ENCODE peak calls at places on chromosomes 4 and X, in seven cellular contexts. S is hippocampal formation, B is NCI-H1092, F is EH, P is heart right ventricle, E is ELR, V is memory B cell. M is an unnamed sample.

GRCh38 chr4:26873391-26874026 is 12.9 kb downstream of the STIM2 start:
- DNase-seq in S (no peak), B (no peak), F (no peak), P (no peak), E (no peak), V (no peak), M (no peak)

GRCh38 chr4:75916091-75916661 is 13.9 kb upstream of the PPEF2 start:
- DNase-seq in S (no peak), B (no peak), F (peak), P (no peak), E (peak), V (peak), M (no peak)

GRCh38 chr4:6971536-6972374 is 62.1 kb downstream of the TBC1D14 start:
- DNase-seq in S (no peak), B (no peak), F (no peak), P (no peak), E (no peak), V (no peak), M (no peak)

GRCh38 chr4:58590714-58591113 is 1480.5 kb upstream of the IGFBP7 start:
- DNase-seq in S (no peak), B (no peak), F (no peak), P (no peak), E (peak), V (no peak), M (no peak)

GRCh38 chr4:129641179-129641578 is 545.2 kb downstream of the C4orf33 start:
- DNase-seq in S (peak), B (no peak), F (peak), P (peak), E (peak), V (peak), M (no peak)

GRCh38 chr4:23614284-23614892 is 275.5 kb downstream of the PPARGC1A start:
- DNase-seq in S (no peak), B (no peak), F (peak), P (no peak), E (peak), V (no peak), M (peak)

GRCh38 chr4:86595426-86595805 is 1.3 kb downstream of the PTPN13 start:
- DNase-seq in S (no peak), B (no peak), F (no peak), P (no peak), E (peak), V (no peak), M (no peak)

GRCh38 chr4:10706236-10706635 is 21.7 kb upstream of the CLNK start:
- DNase-seq in S (no peak), B (no peak), F (no peak), P (no peak), E (no peak), V (no peak), M (no peak)

GRCh38 chrX:129493643-129494042 is 29.6 kb downstream of the SMARCA1 start:
- DNase-seq in S (no peak), B (no peak), F (peak), P (no peak), E (peak), V (no peak), M (no peak)

GRCh38 chr4:98283219-98284199 is 22.3 kb downstream of the RAP1GDS1 start:
- DNase-seq in S (no peak), B (no peak), F (peak), P (no peak), E (peak), V (no peak), M (no peak)

GRCh38 chr4:89469930-89470375 is 162.4 kb upstream of the GPRIN3 start:
- DNase-seq in S (no peak), B (no peak), F (peak), P (no peak), E (peak), V (no peak), M (no peak)

GRCh38 chr4:6294705-6295421 is 25.2 kb downstream of the WFS1 start:
- DNase-seq in S (no peak), B (no peak), F (no peak), P (no peak), E (no peak), V (no peak), M (no peak)

GRCh38 chr4:99790796-99791617 is 25.6 kb upstream of the DAPP1 start:
- DNase-seq in S (no peak), B (no peak), F (peak), P (no peak), E (no peak), V (no peak), M (no peak)

GRCh38 chrX:1610166-1610565 is 4.7 kb upstream of the ASMT start:
- DNase-seq in S (no peak), B (no peak), F (no peak), P (no peak), E (no peak), V (no peak), M (no peak)

GRCh38 chr4:108620933-108621905 is 843 bp downstream of the RPL34 start:
- DNase-seq in S (no peak), B (no peak), F (peak), P (no peak), E (peak), V (peak), M (no peak)

GRCh38 chr4:158754385-158755180 is 14.2 kb upstream of the FNIP2 start:
- DNase-seq in S (no peak), B (no peak), F (peak), P (no peak), E (no peak), V (no peak), M (no peak)

GRCh38 chrX:48957477-48957826 is at the start of gene OTUD5:
- DNase-seq in S (peak), B (peak), F (no peak), P (peak), E (peak), V (no peak), M (no peak)

GRCh38 chrX:63918611-63919010 is 133.6 kb upstream of the ARHGEF9 start:
- DNase-seq in S (no peak), B (no peak), F (peak), P (peak), E (peak), V (no peak), M (no peak)

GRCh38 chr4:113499696-113500095 is 261.8 kb downstream of the CAMK2D start:
- DNase-seq in S (no peak), B (no peak), F (peak), P (no peak), E (peak), V (no peak), M (no peak)

GRCh38 chr4:149885896-149886295 is 70.3 kb upstream of the IQCM start:
- DNase-seq in S (no peak), B (no peak), F (peak), P (no peak), E (peak), V (no peak), M (no peak)

GRCh38 chr4:10521386-10521785 is 64.2 kb upstream of the ZNF518B start:
- DNase-seq in S (no peak), B (peak), F (no peak), P (no peak), E (no peak), V (no peak), M (no peak)

GRCh38 chrX:88886908-88887307 is 139.9 kb downstream of the CPXCR1 start:
- DNase-seq in S (no peak), B (no peak), F (no peak), P (no peak), E (no peak), V (no peak), M (no peak)

GRCh38 chr4:20422398-20422797 is 170.7 kb downstream of the SLIT2 start:
- DNase-seq in S (peak), B (peak), F (peak), P (peak), E (peak), V (no peak), M (no peak)

GRCh38 chr4:176339936-176340761 is 20.4 kb downstream of the SPCS3 start:
- DNase-seq in S (no peak), B (no peak), F (peak), P (no peak), E (no peak), V (no peak), M (no peak)

GRCh38 chr4:20075479-20075878 is 176.2 kb upstream of the SLIT2 start:
- DNase-seq in S (no peak), B (no peak), F (peak), P (no peak), E (peak), V (no peak), M (no peak)

GRCh38 chrX:43448688-43449087 is 207.4 kb upstream of the MAOA start:
- DNase-seq in S (no peak), B (no peak), F (no peak), P (no peak), E (no peak), V (no peak), M (no peak)

GRCh38 chrX:72107320-72107719 is 24.4 kb downstream of the RTL5 start:
- DNase-seq in S (no peak), B (no peak), F (peak), P (no peak), E (peak), V (no peak), M (no peak)

GRCh38 chrX:18833071-18833731 is 125.8 kb downstream of the PPEF1 start:
- DNase-seq in S (peak), B (peak), F (peak), P (peak), E (no peak), V (no peak), M (no peak)

GRCh38 chrX:42755820-42756219 is 22.1 kb downstream of the PPP1R2C start:
- DNase-seq in S (no peak), B (no peak), F (peak), P (peak), E (peak), V (no peak), M (no peak)

GRCh38 chr4:121070696-121071639 is 1.4 kb downstream of the NDNF start:
- DNase-seq in S (no peak), B (no peak), F (peak), P (peak), E (peak), V (no peak), M (no peak)

GRCh38 chrX:115226929-115227328 is 7.0 kb downstream of the LRCH2 start:
- DNase-seq in S (no peak), B (peak), F (peak), P (no peak), E (peak), V (no peak), M (no peak)

GRCh38 chr4:77072195-77072753 is 3.5 kb downstream of the CCNI start:
- DNase-seq in S (no peak), B (no peak), F (no peak), P (no peak), E (no peak), V (no peak), M (no peak)

GRCh38 chrX:53249387-53250042 is 24.5 kb upstream of the KDM5C start:
- DNase-seq in S (no peak), B (no peak), F (no peak), P (no peak), E (peak), V (no peak), M (no peak)

GRCh38 chr4:74682567-74683359 is 111.6 kb downstream of the BTC start:
- DNase-seq in S (no peak), B (no peak), F (peak), P (no peak), E (peak), V (no peak), M (no peak)

GRCh38 chr4:76192221-76192620 is 21.4 kb downstream of the SCARB2 start:
- DNase-seq in S (no peak), B (no peak), F (no peak), P (no peak), E (no peak), V (no peak), M (no peak)

GRCh38 chr4:70183168-70183939 is 12.2 kb upstream of the ODAM start:
- DNase-seq in S (no peak), B (peak), F (no peak), P (no peak), E (peak), V (no peak), M (peak)

GRCh38 chr4:13705521-13706035 is 78.1 kb upstream of the BOD1L1 start:
- DNase-seq in S (no peak), B (peak), F (peak), P (peak), E (peak), V (no peak), M (no peak)

M was measured in NCI-H1048.